ENCODE peak calls at places on chromosomes 11 and 22, in nine cellular contexts. Q is IMR-90; B is right lobe of liver; C is sigmoid colon; L is CD8-positive, alpha-beta memory T cell; D is RWPE1; I is cardiac muscle cell; F is stomach; H is A549. U is an unnamed sample.

GRCh38 chr11:72643547-72643946 is 30.7 kb downstream of the PDE2A start:
- DNase-seq in L (no peak), F (no peak), I (peak; percentile 15), H (peak; percentile 60), Q (no peak), B (no peak), D (peak; percentile 89), C (no peak), U (no peak)

GRCh38 chr11:16959528-16960100 is 54.6 kb downstream of the PLEKHA7 start:
- DNase-seq in H (no peak), C (no peak), D (no peak), B (no peak), F (no peak), I (no peak), Q (no peak), L (no peak), U (no peak)

GRCh38 chr11:47394322-47395224 is 13.8 kb upstream of the SLC39A13 start:
- DNase-seq in H (no peak), D (no peak), Q (peak; percentile 20), I (peak; percentile 90), B (peak; percentile 84), C (peak; percentile 61), L (peak; percentile 31), F (peak; percentile 52), U (peak; percentile 83)

GRCh38 chr22:49433717-49434611 is 393.7 kb downstream of the BRD1 start:
- DNase-seq in L (no peak), I (no peak), F (no peak), H (peak; percentile 27), B (no peak), C (no peak), D (no peak), Q (no peak), U (no peak)

GRCh38 chr22:45271667-45272188 is 13.0 kb upstream of the UPK3A start:
- DNase-seq in L (no peak), I (peak; percentile 15), B (no peak), H (no peak), D (no peak), C (peak; percentile 92), F (peak; percentile 31), Q (no peak), U (no peak)

GRCh38 chr11:1570896-1571759 is 943 bp downstream of the DUSP8 start:
- DNase-seq in H (no peak), D (no peak), L (no peak), Q (no peak), F (no peak), B (no peak), I (no peak), C (peak; percentile 75), U (peak; percentile 88)

GRCh38 chr11:17552392-17553248 is 5.6 kb downstream of the OTOG start:
- DNase-seq in B (no peak), C (peak; percentile 46), Q (peak; percentile 14), F (no peak), I (no peak), H (no peak), L (no peak), D (no peak), U (no peak)

GRCh38 chr11:105862736-105863367 is 159.2 kb downstream of the MSANTD4 start:
- DNase-seq in C (no peak), I (peak; percentile 70), Q (peak; percentile 68), F (no peak), H (peak; percentile 27), L (no peak), B (no peak), D (peak; percentile 34), U (no peak)

GRCh38 chr22:26975865-26976264 is 318.5 kb downstream of the MIAT start:
- DNase-seq in B (no peak), H (no peak), Q (no peak), C (no peak), L (no peak), F (no peak), D (no peak), I (no peak), U (no peak)

GRCh38 chr22:31332886-31333285 is 13.3 kb downstream of the PATZ1 start:
- DNase-seq in F (no peak), H (no peak), C (no peak), B (no peak), D (no peak), I (no peak), L (no peak), Q (peak; percentile 62), U (no peak)

GRCh38 chr22:24189249-24190158 is 8.2 kb downstream of the SUSD2 start:
- DNase-seq in H (peak; percentile 70), Q (peak; percentile 50), B (peak; percentile 79), C (peak; percentile 87), D (peak; percentile 76), I (peak; percentile 81), F (peak; percentile 84), L (no peak), U (peak; percentile 92)

GRCh38 chr22:31734512-31734911 is 15.4 kb downstream of the PRR14L start:
- DNase-seq in Q (peak; percentile 85), D (peak; percentile 27), C (no peak), F (no peak), L (no peak), B (no peak), I (peak; percentile 48), H (no peak), U (no peak)

GRCh38 chr22:25656724-25657123 is 85.3 kb upstream of the MYO18B start:
- DNase-seq in B (no peak), F (no peak), C (no peak), H (no peak), L (no peak), D (no peak), Q (no peak), I (no peak), U (no peak)

GRCh38 chr22:25659413-25659812 is 82.6 kb upstream of the MYO18B start:
- DNase-seq in Q (no peak), L (no peak), I (no peak), C (no peak), B (no peak), D (no peak), H (no peak), F (no peak), U (no peak)

GRCh38 chr22:25658641-25659040 is 83.3 kb upstream of the MYO18B start:
- DNase-seq in I (peak; percentile 52), F (no peak), C (no peak), L (no peak), Q (no peak), D (no peak), B (no peak), H (no peak), U (no peak)

GRCh38 chr22:25651332-25651731 is 86.9 kb downstream of the GRK3 start:
- DNase-seq in H (no peak), L (no peak), D (no peak), Q (no peak), I (no peak), C (no peak), F (no peak), B (no peak), U (no peak)

GRCh38 chr22:25655536-25655935 is 86.5 kb upstream of the MYO18B start:
- DNase-seq in I (no peak), H (no peak), Q (no peak), D (no peak), L (no peak), F (no peak), B (no peak), C (no peak), U (no peak)
- H3K27ac ChIP-seq in I (no peak overlapping the region), H (no peak overlapping the region), Q (no peak overlapping the region), D (no peak overlapping the region), L (no peak overlapping the region), F (no peak overlapping the region), B (no peak overlapping the region), C (no peak overlapping the region), U (no peak overlapping the region)

DNA sequence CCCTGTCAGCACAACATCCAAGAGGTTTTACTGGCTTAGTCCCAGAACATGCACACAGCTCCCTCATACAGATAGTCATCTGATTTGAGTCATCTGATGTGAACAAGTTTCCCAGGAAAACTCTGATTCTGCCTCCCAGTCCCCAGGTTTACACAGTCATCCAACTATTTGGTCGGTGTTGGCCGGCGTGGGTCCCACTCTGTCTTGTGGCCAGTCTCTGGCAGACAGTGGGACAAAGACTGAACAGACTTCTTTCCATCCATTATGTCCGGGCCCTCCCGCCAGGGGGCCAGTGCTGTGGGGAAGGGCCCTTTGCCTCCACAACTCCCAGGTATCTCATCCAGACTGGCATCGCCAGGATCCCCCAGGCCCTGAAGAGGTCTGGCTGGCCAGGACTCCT is 60.0 kb downstream of the BTG4 start:
- DNase-seq in B (no peak), Q (peak; percentile 82), L (no peak), I (no peak), F (no peak), C (no peak), D (no peak), H (no peak), U (peak; percentile 32)
- H3K27ac ChIP-seq in B (no peak overlapping the region), Q (no peak overlapping the region), L (no peak overlapping the region), I (no peak overlapping the region), F (no peak overlapping the region), C (no peak overlapping the region), D (no peak overlapping the region), H (no peak overlapping the region), U (no peak overlapping the region)

DNA sequence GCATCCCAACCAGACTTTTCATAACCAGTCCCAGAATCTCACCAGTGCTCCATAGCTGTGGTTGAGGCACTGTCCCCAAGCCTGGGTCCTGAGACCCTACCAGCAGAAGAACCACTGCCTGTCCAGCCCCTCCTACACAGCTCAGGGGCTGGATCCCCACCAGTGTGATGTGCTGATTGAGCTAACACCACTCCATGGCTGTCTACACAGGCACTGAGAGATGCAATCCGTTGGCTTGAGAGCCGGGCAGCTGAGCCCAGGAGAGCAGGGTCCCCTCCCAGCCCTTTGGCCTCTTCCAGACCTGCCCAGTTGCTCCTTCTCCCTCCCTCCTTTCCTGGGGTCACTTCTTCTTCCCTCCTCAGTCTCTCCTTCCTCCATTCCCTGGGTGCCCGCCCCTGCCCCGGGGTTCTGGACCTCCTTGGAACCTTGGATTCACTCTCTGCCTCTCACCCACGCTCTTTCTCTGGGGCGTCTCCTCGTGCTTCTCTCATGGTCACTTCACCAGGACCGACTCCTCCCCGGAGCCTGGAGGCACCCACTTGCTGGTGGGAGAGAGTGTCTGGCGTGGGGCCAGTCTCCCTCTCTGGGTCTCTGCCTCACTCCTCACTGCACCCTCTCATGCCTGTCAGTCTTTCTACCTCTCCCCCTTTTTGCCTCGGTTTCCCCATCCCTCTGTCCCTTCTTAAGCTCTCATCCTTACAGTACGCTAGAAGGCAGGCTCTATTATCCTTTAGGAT is 705 bp upstream of the SCYL1 start:
- DNase-seq in D (no peak), B (peak; percentile 68), C (peak; percentile 86), H (no peak), F (no peak), Q (no peak), I (no peak), L (no peak), U (peak; percentile 61)
- H3K27ac ChIP-seq in D (peak overlapping the region; percentile 77), B (peak overlapping the region; percentile 29), C (peak overlapping the region; percentile 78), H (no peak overlapping the region), F (peak overlapping the region; percentile 88), Q (peak overlapping the region; percentile 34), I (peak overlapping the region; percentile 85), L (no peak overlapping the region), U (peak overlapping the region; percentile 58)

DNA sequence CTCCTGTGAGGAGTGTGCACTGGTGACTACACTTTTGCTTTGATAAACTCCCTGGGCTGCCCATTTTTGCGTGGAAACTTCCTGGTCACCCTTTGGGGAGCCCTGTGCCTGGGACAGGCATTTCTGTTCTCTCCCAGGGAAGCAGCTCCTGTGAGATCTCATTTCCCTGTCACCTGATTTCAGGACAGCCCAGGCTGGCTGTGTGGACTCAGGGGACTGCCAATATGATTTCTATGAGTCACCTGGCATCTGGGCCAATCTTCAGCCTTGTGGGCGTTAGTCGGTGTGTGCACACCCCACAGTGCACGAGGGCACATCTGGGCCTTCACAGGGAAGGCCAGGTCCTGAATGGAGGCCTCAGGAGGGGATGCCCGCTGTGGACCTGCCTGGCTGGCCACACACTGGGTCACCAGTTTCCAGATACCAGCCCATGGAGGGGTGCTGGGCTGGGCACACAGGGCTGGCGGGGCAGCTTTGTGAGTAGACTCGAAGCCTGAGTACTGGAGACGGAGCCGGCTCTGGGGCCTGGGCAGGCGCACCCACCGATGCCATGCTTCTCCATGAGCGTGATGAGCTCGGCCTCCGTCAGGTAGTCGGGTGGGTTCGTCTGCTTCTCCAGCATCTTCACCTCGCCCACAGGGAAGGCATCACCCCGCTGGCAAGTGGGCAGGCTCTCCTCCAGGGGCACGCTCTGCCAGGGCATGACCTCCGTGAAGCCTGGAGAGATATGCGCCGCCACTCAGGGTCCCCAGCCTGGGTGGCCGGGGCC is 9.4 kb upstream of the PPM1F start:
- DNase-seq in B (no peak), I (peak; percentile 20), L (no peak), Q (peak; percentile 72), F (peak; percentile 69), D (no peak), C (no peak), H (peak; percentile 28), U (no peak)
- H3K27ac ChIP-seq in B (no peak overlapping the region), I (no peak overlapping the region), L (no peak overlapping the region), Q (no peak overlapping the region), F (peak overlapping the region; percentile 83), D (peak overlapping the region; percentile 49), C (no peak overlapping the region), H (no peak overlapping the region), U (no peak overlapping the region)

U was measured in upper lobe of left lung.